ENCODE peak calls at places on chromosomes 6 and 20, in eight cellular contexts. M is activated CD4-positive, alpha-beta T cell treated with anti-CD3 and anti-CD28 coated beads for 1 hour; Y is ELR; O is activated CD8-positive, alpha-beta memory T cell treated with anti-CD3 and anti-CD28 coated beads, Interleukin-2, amount 10 ng/mL, durations not matched to agents 7 days and 5 days; I is stimulated activated CD8-positive, alpha-beta memory T cell treated with anti-CD3 and anti-CD28 coated beads, Interleukin-15, amount 100 ng/mL, for 1 hour; E is anterior cingulate cortex; Q is stimulated activated CD4-positive, alpha-beta T cell treated with anti-CD3 and anti-CD28 coated beads, Interleukin-12 subunit alpha, Interleukin-12 subunit beta, amount 100 ng/mL, for 4 hours; Z is NCI-H446. X is an unnamed sample.

GRCh38 chr6:166489301-166490155 is 97.0 kb downstream of the RAMACL start:
- DNase-seq in M (no peak), Y (no peak), O (no peak), I (no peak), E (no peak), Q (no peak), Z (no peak), X (no peak)

GRCh38 chr6:117506180-117506835 is 23.8 kb downstream of the DCBLD1 start:
- DNase-seq in M (no peak), Y (peak), O (no peak), I (no peak), E (no peak), Q (no peak), Z (no peak), X (no peak)

GRCh38 chr6:4804095-4804494 is 27.9 kb downstream of the CDYL start:
- DNase-seq in M (no peak), Y (peak), O (no peak), I (no peak), E (no peak), Q (no peak), Z (no peak), X (no peak)

GRCh38 chr6:38039497-38039896 is 220.0 kb downstream of the ZFAND3 start:
- DNase-seq in M (no peak), Y (peak), O (no peak), I (no peak), E (no peak), Q (no peak), Z (no peak), X (no peak)

GRCh38 chr6:14375940-14376339 is 258.4 kb downstream of the CD83 start:
- DNase-seq in M (no peak), Y (no peak), O (no peak), I (no peak), E (no peak), Q (no peak), Z (no peak), X (no peak)

GRCh38 chr6:52616271-52616670 is 39.4 kb upstream of the TRAM2 start:
- DNase-seq in M (no peak), Y (peak), O (no peak), I (no peak), E (no peak), Q (no peak), Z (no peak), X (no peak)

GRCh38 chr6:134240664-134241431 is 77.1 kb downstream of the SGK1 start:
- DNase-seq in M (peak), Y (no peak), O (peak), I (peak), E (no peak), Q (peak), Z (no peak), X (peak)

GRCh38 chr6:56259682-56260081 is 12.3 kb upstream of the COL21A1 start:
- DNase-seq in M (no peak), Y (peak), O (no peak), I (no peak), E (no peak), Q (no peak), Z (peak), X (no peak)

GRCh38 chr20:6685181-6685582 is 82.3 kb upstream of the BMP2 start:
- DNase-seq in M (no peak), Y (peak), O (no peak), I (no peak), E (no peak), Q (no peak), Z (no peak), X (no peak)

GRCh38 chr20:40251284-40251932 is 437.6 kb downstream of the MAFB start:
- DNase-seq in M (no peak), Y (peak), O (no peak), I (no peak), E (no peak), Q (no peak), Z (no peak), X (no peak)

GRCh38 chr6:44297063-44298038 is 15.8 kb downstream of the AARS2 start:
- DNase-seq in M (peak), Y (peak), O (peak), I (no peak), E (peak), Q (peak), Z (no peak), X (no peak)

GRCh38 chr20:20010639-20011500 is 6.3 kb upstream of the NAA20 start:
- DNase-seq in M (no peak), Y (peak), O (no peak), I (no peak), E (no peak), Q (no peak), Z (no peak), X (no peak)

GRCh38 chr6:125839471-125839870 is 48.7 kb downstream of the NCOA7 start:
- DNase-seq in M (no peak), Y (no peak), O (no peak), I (no peak), E (no peak), Q (no peak), Z (no peak), X (no peak)

GRCh38 chr6:89977808-89978748 is 83.8 kb downstream of the GJA10 start:
- DNase-seq in M (no peak), Y (no peak), O (no peak), I (no peak), E (no peak), Q (no peak), Z (no peak), X (no peak)

GRCh38 chr20:58867211-58867610 is 14.7 kb downstream of the GNAS start:
- DNase-seq in M (no peak), Y (no peak), O (no peak), I (no peak), E (no peak), Q (no peak), Z (no peak), X (no peak)

X was measured in activated naive CD4-positive, alpha-beta T cell.